ENCODE peak calls at places on chromosomes 11 and 22, in four cellular contexts. I is CD8-positive, alpha-beta T cell; Z is tibial nerve; B is DND-41. W is an unnamed sample. For H3K4me1, the result is how much of the 10 kb centered on the place peaks cover.

GRCh38 chr22:46734830-46735453 is 3.1 kb downstream of the CERK start:
- DNase-seq in I (peak), Z (no peak), B (peak), W (no peak)

GRCh38 chr22:47710135-47710534 is 947.7 kb downstream of the TBC1D22A start:
- DNase-seq in I (no peak), Z (no peak), B (no peak), W (no peak)

GRCh38 chr11:56624661-56625110 is 10.0 kb upstream of the OR5M1 start:
- DNase-seq in I (no peak), Z (no peak), B (peak), W (peak)

GRCh38 chr11:67613960-67614715 is 7.4 kb downstream of the NDUFV1 start:
- DNase-seq in I (peak), Z (no peak), B (peak), W (peak)

GRCh38 chr11:120512727-120513435 is 1.3 kb downstream of the GRIK4 start:
- DNase-seq in I (no peak), Z (no peak), B (no peak), W (no peak)

GRCh38 chr11:111696556-111696955 is 69.6 kb downstream of the PPP2R1B start:
- DNase-seq in I (no peak), Z (no peak), B (no peak), W (peak)

GRCh38 chr11:86214710-86215109 is 29.8 kb upstream of the EED start:
- DNase-seq in I (no peak), Z (no peak), B (no peak), W (no peak)

GRCh38 chr11:112228706-112229105 is 2.5 kb downstream of the PTS start:
- DNase-seq in I (no peak), Z (no peak), B (no peak), W (no peak)

GRCh38 chr22:33519140-33519973 is 400.9 kb downstream of the LARGE1 start:
- DNase-seq in I (no peak), Z (peak), B (no peak), W (peak)

GRCh38 chr22:37018815-37019308 is 385 bp downstream of the TST start:
- DNase-seq in I (no peak), Z (peak), B (no peak), W (peak)

GRCh38 chr11:134048028-134048427 is 20.8 kb upstream of the JAM3 start:
- DNase-seq in I (no peak), Z (no peak), B (no peak), W (no peak)

GRCh38 chr11:122981388-122982264 is at the start of gene BSX:
- DNase-seq in I (peak), Z (no peak), B (peak), W (peak)

GRCh38 chr22:28750471-28750881 is 8.6 kb downstream of the HSCB start:
- DNase-seq in I (no peak), Z (no peak), B (no peak), W (peak)

GRCh38 chr11:64863381-64864060 is 14.9 kb downstream of the EHD1 start:
- DNase-seq in I (no peak), Z (no peak), B (no peak), W (peak)

GRCh38 chr11:87194985-87195820 is 157.5 kb downstream of the TMEM135 start:
- DNase-seq in I (no peak), Z (no peak), B (no peak), W (no peak)

GRCh38 chr11:63179446-63180068 is 35.5 kb upstream of the SLC22A24 start:
- DNase-seq in I (no peak), Z (no peak), B (no peak), W (no peak)

GRCh38 chr11:122673706-122674105 is 18.2 kb downstream of the UBASH3B start:
- DNase-seq in I (no peak), Z (no peak), B (no peak), W (no peak)

GRCh38 chr22:48511211-48511610 is 1316.5 kb downstream of the BRD1 start:
- DNase-seq in I (no peak), Z (no peak), B (no peak), W (no peak)

GRCh38 chr22:16819249-16819648 is 6.0 kb downstream of the XKR3 start:
- DNase-seq in I (no peak), Z (no peak), B (no peak), W (no peak)

GRCh38 chr11:119373917-119374631 is 7.4 kb downstream of the USP2 start:
- DNase-seq in I (no peak), Z (peak), B (peak), W (peak)

GRCh38 chr11:85316967-85317366 is 310.2 kb downstream of the DLG2 start:
- DNase-seq in I (no peak), Z (no peak), B (no peak), W (no peak)

GRCh38 chr11:3867209-3868071 is 12.0 kb downstream of the STIM1 start:
- DNase-seq in I (no peak), Z (no peak), B (no peak), W (peak)

GRCh38 chr22:48477031-48477721 is 1350.5 kb downstream of the BRD1 start:
- DNase-seq in I (no peak), Z (peak), B (no peak), W (no peak)

GRCh38 chr11:113494021-113494420 is 18.8 kb upstream of the DRD2 start:
- DNase-seq in I (no peak), Z (no peak), B (no peak), W (no peak)

GRCh38 chr11:117143390-117143789 is 697 bp upstream of the PAFAH1B2 start:
- DNase-seq in I (no peak), Z (no peak), B (peak), W (peak)

GRCh38 chr11:68398870-68399865 is 61.4 kb upstream of the PPP6R3 start:
- DNase-seq in I (no peak), Z (peak), B (no peak), W (peak)

GRCh38 chr22:28019360-28019759 is 100.3 kb upstream of the PITPNB start:
- DNase-seq in I (no peak), Z (no peak), B (peak), W (no peak)

GRCh38 chr22:23240639-23241389 is 60.5 kb downstream of the BCR start:
- DNase-seq in I (no peak), Z (no peak), B (no peak), W (no peak)

GRCh38 chr11:84193706-84194105 is 907.5 kb upstream of the CCDC90B start:
- DNase-seq in I (no peak), Z (no peak), B (no peak), W (no peak)

GRCh38 chr22:42885446-42885845 is 28.4 kb upstream of the ARFGAP3 start:
- DNase-seq in I (no peak), Z (no peak), B (no peak), W (no peak)
- H3K4me1 ChIP-seq in I (under half), Z (under half), B (under half), W (under half)

GRCh38 chr22:32261306-32261705 is 6.2 kb upstream of the SLC5A4 start:
- DNase-seq in I (no peak), Z (no peak), B (no peak), W (no peak)
- TF ChIP-seq CTCF in I (no peak), Z (no peak), B (no peak), W (no peak)

GRCh38 chr11:125413226-125413625 is 82.8 kb downstream of the FEZ1 start:
- DNase-seq in I (no peak), Z (no peak), B (no peak), W (no peak)
- H3K27ac ChIP-seq in I (no peak), Z (no peak), B (no peak), W (no peak)

GRCh38 chr11:43556892-43557291 is 123.6 kb upstream of the HSD17B12 start:
- DNase-seq in I (no peak), Z (no peak), B (no peak), W (no peak)
- H3K4me1 ChIP-seq in I (under half), Z (under half), B (under half), W (half or more)

GRCh38 chr22:41535244-41535643 is 9.0 kb downstream of the POLR3H start:
- DNase-seq in I (no peak), Z (no peak), B (no peak), W (no peak)
- TF ChIP-seq CTCF in I (no peak), Z (no peak), B (peak), W (no peak)

GRCh38 chr11:20025331-20025840 is 134.9 kb downstream of the DBX1 start:
- DNase-seq in I (no peak), Z (no peak), B (no peak), W (no peak)
- H3K27ac ChIP-seq in I (no peak), Z (no peak), B (no peak), W (peak)